ENCODE peak calls at places on chromosomes 4 and X, in eight cellular contexts. E is cardiac muscle cell, X is lung, Y is esophagus squamous epithelium, K is adrenal gland, A is fibroblast of pulmonary artery, M is heart right ventricle, I is WERI-Rb-1. L is an unnamed sample.

GRCh38 chrX:101931494-101932248 is at the start of gene ZMAT1:
- DNase-seq in E (peak; percentile 90), X (peak; percentile 95), Y (peak; percentile 46), K (peak; percentile 99), A (peak; percentile 72), M (peak; percentile 91), I (peak; percentile 90), L (peak; percentile 91)

GRCh38 chrX:39592776-39593175 is 505.0 kb downstream of the BCOR start:
- DNase-seq in E (no peak), X (no peak), Y (no peak), K (no peak), A (peak; percentile 13), M (no peak), I (no peak), L (no peak)

GRCh38 chr4:42331914-42332368 is 65.3 kb upstream of the SHISA3 start:
- DNase-seq in E (no peak), X (no peak), Y (no peak), K (no peak), A (peak; percentile 69), M (peak; percentile 36), I (no peak), L (no peak)

GRCh38 chrX:133380882-133381619 is 34.2 kb downstream of the GPC4 start:
- DNase-seq in E (no peak), X (no peak), Y (no peak), K (no peak), A (no peak), M (no peak), I (no peak), L (no peak)

GRCh38 chr4:1044469-1045192 is 33.2 kb downstream of the FGFRL1 start:
- DNase-seq in E (no peak), X (no peak), Y (no peak), K (no peak), A (no peak), M (no peak), I (no peak), L (peak; percentile 14)

GRCh38 chr4:8495803-8496202 is 55.2 kb downstream of the TRMT44 start:
- DNase-seq in E (no peak), X (no peak), Y (no peak), K (no peak), A (no peak), M (no peak), I (no peak), L (no peak)

GRCh38 chr4:74374561-74375327 is 9.8 kb downstream of the EREG start:
- DNase-seq in E (no peak), X (peak; percentile 53), Y (no peak), K (no peak), A (peak; percentile 88), M (no peak), I (no peak), L (no peak)

GRCh38 chrX:101417981-101418841 is 10.2 kb downstream of the HNRNPH2 start:
- DNase-seq in E (peak; percentile 85), X (peak; percentile 67), Y (no peak), K (peak; percentile 68), A (no peak), M (peak; percentile 79), I (peak; percentile 63), L (peak; percentile 77)

GRCh38 chr4:78020677-78021076 is 36.4 kb upstream of the FRAS1 start:
- DNase-seq in E (no peak), X (no peak), Y (no peak), K (no peak), A (no peak), M (no peak), I (no peak), L (no peak)

GRCh38 chrX:151359931-151360871 is 36.8 kb upstream of the VMA21 start:
- DNase-seq in E (peak; percentile 53), X (no peak), Y (no peak), K (peak; percentile 77), A (peak; percentile 7), M (peak; percentile 30), I (peak; percentile 62), L (peak; percentile 69)

GRCh38 chr4:5050520-5050955 is 742 bp upstream of the STK32B start:
- DNase-seq in E (peak; percentile 81), X (peak; percentile 57), Y (no peak), K (peak; percentile 79), A (peak; percentile 78), M (peak; percentile 69), I (peak; percentile 86), L (peak; percentile 83)

GRCh38 chr4:24672871-24673270 is 88.5 kb upstream of the DHX15 start:
- DNase-seq in E (no peak), X (no peak), Y (no peak), K (no peak), A (no peak), M (no peak), I (no peak), L (no peak)

GRCh38 chrX:34656842-34657780 is at the start of gene TMEM47:
- DNase-seq in E (peak; percentile 96), X (peak; percentile 38), Y (no peak), K (peak; percentile 72), A (peak; percentile 61), M (peak; percentile 78), I (peak; percentile 67), L (peak; percentile 73)

GRCh38 chr4:12881945-12882589 is 602.1 kb downstream of the RAB28 start:
- DNase-seq in E (no peak), X (no peak), Y (no peak), K (no peak), A (no peak), M (no peak), I (no peak), L (no peak)

GRCh38 chr4:45580306-45580705 is 543.5 kb downstream of the GABRG1 start:
- DNase-seq in E (no peak), X (no peak), Y (no peak), K (no peak), A (peak; percentile 1), M (no peak), I (no peak), L (no peak)

GRCh38 chr4:81828991-81829390 is 357.3 kb upstream of the RASGEF1B start:
- DNase-seq in E (no peak), X (no peak), Y (no peak), K (peak; percentile 77), A (no peak), M (peak; percentile 52), I (no peak), L (no peak)

GRCh38 chr4:127143460-127144190 is 489.1 kb upstream of the INTU start:
- DNase-seq in E (no peak), X (no peak), Y (no peak), K (no peak), A (peak; percentile 66), M (no peak), I (no peak), L (no peak)

GRCh38 chrX:1542994-1543725 is 6.2 kb upstream of the P2RY8 start:
- DNase-seq in E (no peak), X (no peak), Y (no peak), K (no peak), A (no peak), M (no peak), I (no peak), L (no peak)

GRCh38 chrX:23483396-23483795 is 148.7 kb downstream of the PTCHD1 start:
- DNase-seq in E (no peak), X (no peak), Y (no peak), K (no peak), A (no peak), M (no peak), I (no peak), L (no peak)

GRCh38 chr4:57410331-57411052 is 300.3 kb upstream of the IGFBP7 start:
- DNase-seq in E (no peak), X (no peak), Y (no peak), K (no peak), A (no peak), M (no peak), I (no peak), L (no peak)

GRCh38 chrX:132226169-132226568 is 6.9 kb upstream of the RAP2C start:
- DNase-seq in E (no peak), X (no peak), Y (no peak), K (no peak), A (no peak), M (no peak), I (no peak), L (no peak)
- TF ChIP-seq CTCF in E (peak; percentile 36), X (no peak), Y (peak; percentile 25), K (peak; percentile 24), A (peak; percentile 37), M (peak; percentile 26), I (no peak), L (peak; percentile 19)

GRCh38 chr4:76637704-76638361 is 202.8 kb downstream of the SHROOM3 start:
- DNase-seq in E (no peak), X (no peak), Y (no peak), K (no peak), A (no peak), M (no peak), I (no peak), L (no peak)
- TF ChIP-seq CTCF in E (no peak), X (no peak), Y (no peak), K (no peak), A (no peak), M (no peak), I (no peak), L (no peak)

DNA sequence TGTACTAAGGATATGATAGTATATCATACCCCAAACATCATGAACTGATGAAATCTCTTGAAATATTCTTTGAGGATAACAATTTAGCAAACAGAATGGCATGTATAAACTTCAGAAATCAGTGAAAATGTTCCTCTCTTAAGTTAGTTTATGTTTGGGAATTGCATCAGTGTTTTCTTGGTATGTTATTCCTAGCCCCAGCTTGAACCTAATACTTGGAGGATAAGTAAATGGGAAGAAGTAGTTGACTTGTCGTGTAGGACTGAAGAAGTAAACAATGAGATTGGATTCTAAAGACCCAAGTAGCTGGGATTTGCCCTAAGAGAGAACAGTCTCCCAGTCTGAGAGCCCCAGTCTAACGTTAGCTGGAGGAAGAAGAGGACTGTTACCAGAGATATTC is 355.7 kb downstream of the GALNTL6 start:
- DNase-seq in E (no peak), X (no peak), Y (no peak), K (no peak), A (no peak), M (no peak), I (no peak), L (no peak)
- TF ChIP-seq CTCF in E (no peak), X (no peak), Y (no peak), K (no peak), A (no peak), M (no peak), I (no peak), L (no peak)

GRCh38 chr4:14868426-14868825 is 133.9 kb upstream of the CPEB2 start:
- DNase-seq in E (no peak), X (no peak), Y (no peak), K (no peak), A (no peak), M (no peak), I (no peak), L (no peak)
- TF ChIP-seq CTCF in E (no peak), X (no peak), Y (no peak), K (no peak), A (no peak), M (no peak), I (no peak), L (no peak)

DNA sequence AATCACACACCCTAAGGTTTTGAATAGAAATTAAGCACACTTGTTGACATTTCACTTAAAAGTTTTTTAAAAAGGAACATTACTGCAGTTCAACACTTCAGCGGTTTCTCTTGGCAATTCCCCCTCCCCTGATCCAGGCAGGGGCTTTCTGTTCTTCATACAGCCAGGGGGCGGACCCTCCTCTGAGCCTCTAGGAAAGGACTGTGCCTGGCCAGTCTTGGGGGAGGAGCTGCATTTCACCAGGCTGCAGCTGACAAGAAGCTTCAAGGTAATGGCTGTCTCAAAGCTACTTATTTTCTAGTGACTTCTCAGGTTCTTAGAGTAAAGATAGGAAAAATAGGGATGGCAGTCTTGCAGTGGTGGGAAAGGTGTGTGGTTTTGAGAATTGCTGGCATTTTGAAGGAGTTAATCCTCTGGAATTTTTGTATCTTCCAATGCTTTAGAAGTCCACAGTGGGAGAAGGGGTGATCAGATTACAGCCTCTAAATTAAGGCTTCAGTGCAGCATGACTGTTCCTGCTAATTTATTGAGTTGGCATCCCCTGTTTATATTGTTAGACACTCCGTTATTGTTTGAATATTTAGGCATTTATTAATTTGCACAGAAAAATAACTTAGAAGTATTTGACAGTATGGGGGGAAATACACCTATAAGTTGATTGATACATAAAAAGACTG is 33.5 kb downstream of the PWWP3B start:
- DNase-seq in E (peak; percentile 66), X (no peak), Y (no peak), K (no peak), A (no peak), M (no peak), I (no peak), L (no peak)
- TF ChIP-seq CTCF in E (no peak), X (no peak), Y (no peak), K (no peak), A (no peak), M (no peak), I (no peak), L (no peak)

L was measured in glutamatergic neuron.